ENCODE peak calls at places on chromosome 12, in five cellular contexts. F, G, O, V and J are unnamed samples.

GRCh38 chr12:85280984-85281946 is 1.2 kb downstream of the ALX1 start:
- DNase-seq in F (no peak), G (no peak), O (peak), V (peak), J (no peak)

GRCh38 chr12:132807295-132808222 is 21.1 kb downstream of the GOLGA3 start:
- DNase-seq in F (no peak), G (no peak), O (no peak), V (no peak), J (peak)

GRCh38 chr12:50924439-50925341 is 27.7 kb upstream of the HIGD1C start:
- DNase-seq in F (peak), G (peak), O (peak), V (no peak), J (peak)

GRCh38 chr12:74608376-74608775 is 70.7 kb downstream of the ATXN7L3B start:
- DNase-seq in F (no peak), G (no peak), O (no peak), V (no peak), J (no peak)

GRCh38 chr12:43332977-43333649 is 218.9 kb downstream of the ADAMTS20 start:
- DNase-seq in F (peak), G (no peak), O (peak), V (no peak), J (no peak)

GRCh38 chr12:3227076-3227975 is 150.1 kb downstream of the TSPAN9 start:
- DNase-seq in F (no peak), G (no peak), O (no peak), V (no peak), J (peak)

GRCh38 chr12:19273482-19274330 is 144.2 kb downstream of the PLEKHA5 start:
- DNase-seq in F (peak), G (no peak), O (peak), V (no peak), J (no peak)

GRCh38 chr12:19799216-19799615 is 359.9 kb downstream of the AEBP2 start:
- DNase-seq in F (peak), G (no peak), O (no peak), V (no peak), J (no peak)

GRCh38 chr12:3160081-3160480 is 82.9 kb downstream of the TSPAN9 start:
- DNase-seq in F (peak), G (no peak), O (no peak), V (no peak), J (no peak)

GRCh38 chr12:128245106-128245505 is 21.9 kb upstream of the TMEM132C start:
- DNase-seq in F (no peak), G (no peak), O (no peak), V (no peak), J (no peak)

GRCh38 chr12:5391638-5392037 is 40.3 kb upstream of the NTF3 start:
- DNase-seq in F (peak), G (no peak), O (no peak), V (no peak), J (no peak)

GRCh38 chr12:63206908-63207307 is 55.9 kb upstream of the AVPR1A start:
- DNase-seq in F (no peak), G (no peak), O (peak), V (no peak), J (no peak)

GRCh38 chr12:107103097-107103496 is 9.7 kb upstream of the CRY1 start:
- DNase-seq in F (no peak), G (no peak), O (no peak), V (no peak), J (no peak)

GRCh38 chr12:93377252-93377542 is 528 bp upstream of the NUDT4 start:
- DNase-seq in F (no peak), G (no peak), O (no peak), V (no peak), J (no peak)

GRCh38 chr12:93373847-93374723 is 3.6 kb upstream of the NUDT4 start:
- DNase-seq in F (no peak), G (no peak), O (no peak), V (no peak), J (no peak)

GRCh38 chr12:93378373-93379310 is 917 bp downstream of the NUDT4 start:
- DNase-seq in F (peak), G (peak), O (peak), V (peak), J (peak)

GRCh38 chr12:93375906-93376305 is 1.8 kb upstream of the NUDT4 start:
- DNase-seq in F (no peak), G (no peak), O (no peak), V (no peak), J (no peak)

DNA sequence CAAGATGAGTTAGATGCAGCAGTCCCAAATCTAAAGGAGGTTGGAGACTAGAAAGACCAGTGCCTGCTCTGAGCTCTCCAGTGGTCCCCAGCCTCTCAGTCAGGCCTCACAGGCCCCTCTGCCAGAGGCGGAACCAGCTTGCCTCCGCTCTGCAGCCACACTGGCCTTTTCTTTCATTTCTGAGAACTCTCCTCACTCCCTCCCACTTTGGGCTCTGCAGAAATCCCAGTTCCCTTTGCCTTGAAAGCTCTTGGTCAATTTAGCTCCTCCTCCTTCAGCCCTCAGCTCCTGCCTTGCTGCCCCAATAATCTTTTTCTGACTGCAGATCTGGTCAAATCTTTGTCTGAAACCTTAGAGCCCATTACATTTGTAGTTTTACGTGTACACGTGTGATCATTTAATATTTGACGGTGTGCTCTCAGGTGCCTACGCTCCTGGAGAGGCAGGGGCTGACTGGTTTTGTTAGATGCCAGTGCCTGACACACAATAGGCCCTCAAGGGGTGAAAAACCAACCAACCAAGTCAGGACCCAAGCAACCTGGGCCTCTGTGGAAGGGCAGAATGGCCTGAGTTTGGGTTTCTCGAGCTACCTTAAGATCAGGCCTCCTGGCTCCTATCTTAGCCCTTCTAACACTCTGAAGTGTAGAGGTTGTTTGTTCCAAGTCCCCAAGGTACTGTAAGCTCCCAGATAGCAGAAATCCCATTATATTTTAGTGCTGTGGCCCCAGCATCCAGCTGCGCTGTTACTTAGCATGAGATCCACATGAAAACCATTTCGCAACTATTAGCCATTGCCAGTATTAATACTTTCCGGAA is 1.1 kb upstream of the NUDT4 start:
- DNase-seq in F (peak), G (peak), O (peak), V (peak), J (peak)
- H3K14ac ChIP-seq in F (peak), G (no peak), O (no peak), V (no peak), J (no peak)

GRCh38 chr12:120230326-120230973 is 29.5 kb upstream of the RPLP0 start:
- DNase-seq in F (peak), G (peak), O (peak), V (peak), J (peak)

GRCh38 chr12:120229583-120230325 is 28.8 kb upstream of the RPLP0 start:
- DNase-seq in F (no peak), G (no peak), O (peak), V (no peak), J (peak)

GRCh38 chr12:120231316-120232011 is 30.6 kb upstream of the RPLP0 start:
- DNase-seq in F (peak), G (no peak), O (peak), V (no peak), J (peak)

GRCh38 chr12:120229071-120229582 is 28.2 kb upstream of the RPLP0 start:
- DNase-seq in F (no peak), G (no peak), O (peak), V (no peak), J (no peak)

DNA sequence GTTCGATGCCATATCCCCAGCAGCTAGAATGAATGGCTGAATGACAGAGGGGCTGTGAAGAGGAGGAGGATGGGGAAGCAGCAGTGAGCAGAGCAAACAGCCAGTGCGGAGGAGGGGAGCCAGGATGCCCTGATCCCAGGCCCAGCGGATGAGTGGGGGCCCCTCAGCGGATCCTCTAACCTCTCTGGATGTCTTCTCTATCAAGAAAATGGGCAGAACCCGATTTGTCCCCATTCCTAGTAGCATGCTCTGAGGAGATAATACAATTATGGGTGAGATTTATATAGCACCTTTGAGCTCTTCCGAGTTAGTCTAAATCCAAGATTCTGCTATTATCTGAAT is 30.0 kb upstream of the RPLP0 start:
- DNase-seq in F (no peak), G (no peak), O (no peak), V (no peak), J (no peak)
- H2AFZ ChIP-seq in F (peak), G (no peak), O (no peak), V (peak), J (no peak)

GRCh38 chr12:11719678-11720099 is 70.2 kb downstream of the ETV6 start:
- DNase-seq in F (peak), G (no peak), O (peak), V (no peak), J (peak)
- H3K14ac ChIP-seq in F (peak), G (no peak), O (no peak), V (no peak), J (no peak)

GRCh38 chr12:121653999-121654398 is 15.5 kb downstream of the MORN3 start:
- DNase-seq in F (no peak), G (no peak), O (no peak), V (no peak), J (no peak)

GRCh38 chr12:121649819-121650353 is 19.6 kb downstream of the MORN3 start:
- DNase-seq in F (no peak), G (no peak), O (no peak), V (no peak), J (no peak)

GRCh38 chr12:121651381-121651780 is 18.1 kb downstream of the MORN3 start:
- DNase-seq in F (no peak), G (no peak), O (no peak), V (no peak), J (peak)

GRCh38 chr12:121656122-121656521 is 13.3 kb downstream of the MORN3 start:
- DNase-seq in F (no peak), G (no peak), O (no peak), V (no peak), J (no peak)

GRCh38 chr12:121652767-121653497 is 16.5 kb downstream of the MORN3 start:
- DNase-seq in F (no peak), G (no peak), O (no peak), V (no peak), J (peak)
- H2AFZ ChIP-seq in F (peak), G (no peak), O (no peak), V (no peak), J (no peak)

DNA sequence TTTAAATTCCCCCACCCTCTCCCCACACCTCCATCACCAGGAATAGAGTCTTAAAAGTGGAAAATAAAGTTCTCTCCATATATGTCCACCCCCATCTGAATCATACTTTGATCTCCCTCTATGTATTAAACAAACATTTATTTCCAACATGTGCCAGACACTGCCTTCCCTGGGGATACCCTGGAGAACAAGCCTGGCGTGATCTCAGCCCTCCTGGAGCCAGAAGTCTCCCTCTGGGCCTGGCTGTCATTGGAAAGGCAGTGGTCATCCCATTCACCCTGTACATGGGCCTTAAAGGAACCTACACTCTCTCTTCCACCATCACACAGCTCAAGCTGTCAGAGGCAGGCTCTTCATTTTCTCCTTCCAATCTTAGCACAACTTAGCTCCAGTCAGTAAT is 143.6 kb downstream of the EMP1 start:
- DNase-seq in F (no peak), G (no peak), O (no peak), V (no peak), J (no peak)
- H3K14ac ChIP-seq in F (no peak), G (no peak), O (no peak), V (no peak), J (no peak)

DNA sequence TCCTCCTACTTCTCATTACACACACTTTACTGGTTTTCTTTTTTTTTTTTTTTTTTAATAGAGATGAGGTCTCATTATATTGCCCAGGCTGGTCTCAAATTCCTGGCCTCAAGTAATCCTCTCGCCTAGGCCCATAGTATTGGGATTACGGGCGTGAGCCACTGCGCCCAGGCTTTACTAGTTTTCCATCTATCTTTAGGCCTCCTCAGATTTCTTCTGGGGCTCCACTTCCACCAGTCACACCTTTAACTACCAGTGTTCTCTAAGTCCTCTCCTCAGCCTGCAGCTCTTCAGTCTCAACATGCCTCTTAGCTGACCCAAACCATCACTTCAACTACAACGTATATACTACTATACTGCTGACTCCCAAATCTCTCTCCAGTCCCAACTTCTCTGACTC is 10.4 kb downstream of the R3HDM2 start:
- DNase-seq in F (no peak), G (no peak), O (no peak), V (no peak), J (no peak)
- H2AFZ ChIP-seq in F (no peak), G (no peak), O (no peak), V (no peak), J (no peak)

GRCh38 chr12:81365284-81365683 is 287.4 kb downstream of the ACSS3 start:
- DNase-seq in F (no peak), G (no peak), O (no peak), V (no peak), J (no peak)
- H3K14ac ChIP-seq in F (no peak), G (no peak), O (no peak), V (no peak), J (no peak)

GRCh38 chr12:123971770-123972447 is 722 bp downstream of the CCDC92 start:
- DNase-seq in F (peak), G (peak), O (peak), V (peak), J (peak)
- H2AFZ ChIP-seq in F (peak), G (no peak), O (no peak), V (peak), J (no peak)

GRCh38 chr12:69585189-69586062 is at the start of gene CCT2:
- DNase-seq in F (peak), G (peak), O (peak), V (peak), J (peak)
- H3K14ac ChIP-seq in F (peak), G (no peak), O (peak), V (peak), J (peak)

GRCh38 chr12:26297386-26298070 is 102.2 kb downstream of the SSPN start:
- DNase-seq in F (no peak), G (no peak), O (no peak), V (no peak), J (no peak)

GRCh38 chr12:26295001-26295400 is 99.6 kb downstream of the SSPN start:
- DNase-seq in F (no peak), G (no peak), O (no peak), V (no peak), J (no peak)

GRCh38 chr12:26303418-26303817 is 108.0 kb downstream of the SSPN start:
- DNase-seq in F (no peak), G (no peak), O (no peak), V (no peak), J (no peak)

GRCh38 chr12:26304273-26304672 is 108.9 kb downstream of the SSPN start:
- DNase-seq in F (no peak), G (no peak), O (no peak), V (no peak), J (no peak)

DNA sequence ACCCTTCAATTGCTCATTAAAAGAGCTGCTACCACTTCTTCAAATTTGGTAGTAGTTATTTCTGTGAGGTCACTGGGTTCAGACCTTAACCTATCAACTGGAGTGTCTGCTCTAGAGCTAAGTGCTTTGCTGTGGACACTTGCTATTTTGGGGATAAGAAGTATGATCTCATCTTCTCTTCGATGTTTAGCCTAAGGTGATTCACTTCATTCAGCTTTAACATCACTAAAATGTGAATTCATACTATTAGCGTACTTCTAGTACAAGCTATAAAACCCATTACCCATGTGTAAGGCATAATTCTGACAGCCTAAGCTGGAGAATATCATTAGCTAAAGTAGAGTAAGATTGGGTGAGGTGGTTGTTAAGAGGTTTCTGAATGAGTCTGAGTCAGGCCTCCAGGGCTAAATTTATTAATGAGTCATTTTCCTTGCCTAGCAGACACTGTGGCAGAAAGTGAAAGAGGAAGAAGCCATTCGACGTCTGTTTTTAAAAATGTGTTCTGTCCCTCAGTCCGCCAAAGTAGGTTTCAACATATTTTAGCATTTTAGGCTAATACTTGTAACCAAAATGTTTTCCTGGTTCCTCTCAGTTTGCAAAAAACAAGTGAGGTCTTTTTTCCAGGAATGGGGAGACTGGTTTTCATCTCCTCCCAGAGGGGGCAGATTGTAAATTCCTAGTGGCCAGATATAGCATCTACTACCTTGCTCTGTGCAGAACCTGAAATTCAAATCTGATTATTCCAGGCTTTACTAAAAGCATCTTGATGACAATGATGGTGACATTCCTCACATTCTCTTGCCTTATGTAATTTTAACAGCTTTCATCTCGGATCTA is 103.6 kb downstream of the SSPN start:
- DNase-seq in F (peak), G (no peak), O (peak), V (no peak), J (no peak)
- H2AFZ ChIP-seq in F (peak), G (no peak), O (no peak), V (no peak), J (no peak)